ENCODE peak calls at places on chromosome 4, in six cellular contexts. D, V, Q, Y, O and K are unnamed samples.

GRCh38 chr4:99300934-99301333 is 10.1 kb upstream of the ADH1A start:
- DNase-seq in D (peak), V (peak), Q (peak), Y (peak), O (peak), K (no peak)

GRCh38 chr4:18935956-18936355 is 914.4 kb upstream of the LCORL start:
- DNase-seq in D (no peak), V (no peak), Q (no peak), Y (no peak), O (no peak), K (no peak)

GRCh38 chr4:6746721-6747689 is 31.0 kb downstream of the BLOC1S4 start:
- DNase-seq in D (no peak), V (no peak), Q (peak), Y (peak), O (peak), K (no peak)

GRCh38 chr4:101831816-101832215 is 41.3 kb downstream of the BANK1 start:
- DNase-seq in D (no peak), V (no peak), Q (no peak), Y (no peak), O (no peak), K (no peak)

GRCh38 chr4:17313194-17313593 is 198.7 kb downstream of the QDPR start:
- DNase-seq in D (no peak), V (no peak), Q (no peak), Y (no peak), O (peak), K (no peak)

GRCh38 chr4:112109455-112110425 is 35.5 kb upstream of the FAM241A start:
- DNase-seq in D (no peak), V (no peak), Q (no peak), Y (no peak), O (no peak), K (no peak)

GRCh38 chr4:26058537-26058936 is 144.5 kb downstream of the SMIM20 start:
- DNase-seq in D (no peak), V (no peak), Q (no peak), Y (no peak), O (no peak), K (no peak)

GRCh38 chr4:85741921-85742591 is 267.1 kb downstream of the ARHGAP24 start:
- DNase-seq in D (no peak), V (no peak), Q (peak), Y (peak), O (peak), K (peak)

GRCh38 chr4:77710125-77710524 is 104.5 kb downstream of the CXCL13 start:
- DNase-seq in D (no peak), V (no peak), Q (no peak), Y (no peak), O (no peak), K (no peak)

GRCh38 chr4:17814140-17814539 is 3.4 kb downstream of the NCAPG start:
- DNase-seq in D (no peak), V (no peak), Q (no peak), Y (no peak), O (no peak), K (no peak)

GRCh38 chr4:24174622-24175021 is 284.8 kb upstream of the PPARGC1A start:
- DNase-seq in D (no peak), V (peak), Q (no peak), Y (no peak), O (no peak), K (no peak)

GRCh38 chr4:100632163-100632562 is 114.3 kb upstream of the EMCN start:
- DNase-seq in D (no peak), V (no peak), Q (no peak), Y (no peak), O (peak), K (no peak)

GRCh38 chr4:27210874-27211428 is 350.3 kb downstream of the STIM2 start:
- DNase-seq in D (no peak), V (no peak), Q (no peak), Y (no peak), O (no peak), K (no peak)

GRCh38 chr4:20319785-20320184 is 68.1 kb downstream of the SLIT2 start:
- DNase-seq in D (no peak), V (no peak), Q (no peak), Y (no peak), O (no peak), K (no peak)

GRCh38 chr4:153725070-153725810 is 34.6 kb downstream of the RNF175 start:
- DNase-seq in D (no peak), V (no peak), Q (no peak), Y (no peak), O (no peak), K (no peak)

GRCh38 chr4:108166038-108166437 is 2.7 kb downstream of the LEF1 start:
- DNase-seq in D (no peak), V (no peak), Q (no peak), Y (no peak), O (no peak), K (no peak)

GRCh38 chr4:100690812-100691211 is 173.0 kb upstream of the EMCN start:
- DNase-seq in D (no peak), V (no peak), Q (no peak), Y (no peak), O (no peak), K (no peak)

GRCh38 chr4:48139688-48140087 is 5.6 kb upstream of the TXK start:
- DNase-seq in D (no peak), V (no peak), Q (no peak), Y (no peak), O (no peak), K (no peak)

GRCh38 chr4:54575919-54576318 is 81.8 kb upstream of the KIT start:
- DNase-seq in D (no peak), V (no peak), Q (no peak), Y (no peak), O (no peak), K (no peak)

GRCh38 chr4:168600796-168601583 is 104.1 kb downstream of the PALLD start:
- DNase-seq in D (no peak), V (no peak), Q (no peak), Y (no peak), O (no peak), K (no peak)

GRCh38 chr4:155405059-155405458 is 28.3 kb upstream of the MAP9 start:
- DNase-seq in D (no peak), V (no peak), Q (no peak), Y (no peak), O (no peak), K (no peak)

GRCh38 chr4:158513246-158513645 is 8.4 kb upstream of the RXFP1 start:
- DNase-seq in D (no peak), V (no peak), Q (no peak), Y (no peak), O (no peak), K (no peak)

GRCh38 chr4:87399148-87399547 is 8.2 kb upstream of the HSD17B11 start:
- DNase-seq in D (no peak), V (no peak), Q (no peak), Y (no peak), O (no peak), K (no peak)

GRCh38 chr4:17694552-17694951 is 80.1 kb downstream of the MED28 start:
- DNase-seq in D (no peak), V (no peak), Q (no peak), Y (no peak), O (no peak), K (no peak)

GRCh38 chr4:140222175-140222574 is 68.2 kb upstream of the MAML3 start:
- DNase-seq in D (no peak), V (no peak), Q (no peak), Y (no peak), O (no peak), K (no peak)

GRCh38 chr4:144350706-144351105 is 210.2 kb upstream of the GYPA start:
- DNase-seq in D (no peak), V (no peak), Q (no peak), Y (no peak), O (no peak), K (no peak)

GRCh38 chr4:88522702-88523324 is 763 bp downstream of the PYURF start:
- DNase-seq in D (peak), V (peak), Q (peak), Y (no peak), O (peak), K (no peak)

GRCh38 chr4:26912810-26913209 is 52.2 kb downstream of the STIM2 start:
- DNase-seq in D (no peak), V (no peak), Q (no peak), Y (no peak), O (no peak), K (no peak)

GRCh38 chr4:89492476-89493110 is 185.0 kb upstream of the GPRIN3 start:
- DNase-seq in D (no peak), V (no peak), Q (no peak), Y (no peak), O (no peak), K (no peak)

GRCh38 chr4:39657465-39657864 is 18.8 kb upstream of the SMIM14 start:
- DNase-seq in D (no peak), V (no peak), Q (no peak), Y (no peak), O (no peak), K (no peak)

GRCh38 chr4:69096810-69097209 is 536 bp downstream of the UGT2B7 start:
- DNase-seq in D (no peak), V (no peak), Q (no peak), Y (no peak), O (no peak), K (no peak)

GRCh38 chr4:69093681-69094080 is 2.6 kb upstream of the UGT2B7 start:
- DNase-seq in D (no peak), V (no peak), Q (no peak), Y (no peak), O (no peak), K (no peak)

GRCh38 chr4:69098470-69098869 is 2.2 kb downstream of the UGT2B7 start:
- DNase-seq in D (no peak), V (no peak), Q (no peak), Y (no peak), O (no peak), K (no peak)

GRCh38 chr4:69095301-69095731 is 958 bp upstream of the UGT2B7 start:
- DNase-seq in D (no peak), V (no peak), Q (no peak), Y (no peak), O (no peak), K (no peak)

DNA sequence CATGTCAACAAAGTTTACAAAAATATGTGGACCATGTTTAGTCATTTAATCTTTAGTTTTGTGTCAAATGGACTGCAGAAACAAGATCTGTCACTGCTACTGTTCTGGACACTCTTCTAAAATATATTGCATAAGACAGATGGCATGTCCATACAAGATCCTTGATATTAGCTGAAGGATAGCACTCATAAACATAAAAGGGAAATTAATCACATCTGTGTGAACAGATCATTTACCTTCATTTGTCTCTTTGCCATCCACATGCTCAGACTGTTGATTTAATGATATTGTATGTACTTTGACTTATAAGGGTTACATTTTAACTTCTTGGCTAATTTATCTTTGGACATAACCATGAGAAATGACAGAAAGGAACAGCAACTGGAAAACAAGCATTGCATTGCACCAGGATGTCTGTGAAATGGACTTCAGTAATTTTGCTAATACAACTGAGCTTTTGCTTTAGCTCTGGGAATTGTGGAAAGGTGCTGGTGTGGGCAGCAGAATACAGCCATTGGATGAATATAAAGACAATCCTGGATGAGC is at the start of gene UGT2B7:
- DNase-seq in D (no peak), V (no peak), Q (no peak), Y (no peak), O (no peak), K (no peak)
- H3K27ac ChIP-seq in D (no peak), V (no peak), Q (no peak), Y (no peak), O (no peak), K (no peak)

GRCh38 chr4:113674251-113674650 is 87.3 kb downstream of the CAMK2D start:
- DNase-seq in D (peak), V (no peak), Q (no peak), Y (no peak), O (no peak), K (no peak)
- H3K27ac ChIP-seq in D (no peak), V (no peak), Q (peak), Y (no peak), O (no peak), K (no peak)

GRCh38 chr4:189279188-189279587 is 661.5 kb upstream of the FRG1 start:
- DNase-seq in D (no peak), V (no peak), Q (no peak), Y (no peak), O (no peak), K (no peak)
- H3K27ac ChIP-seq in D (no peak), V (no peak), Q (no peak), Y (no peak), O (no peak), K (no peak)

GRCh38 chr4:94571720-94572119 is 120.0 kb downstream of the PDLIM5 start:
- DNase-seq in D (no peak), V (no peak), Q (no peak), Y (no peak), O (no peak), K (no peak)
- H3K27ac ChIP-seq in D (no peak), V (no peak), Q (no peak), Y (no peak), O (no peak), K (no peak)

GRCh38 chr4:41217373-41217772 is 3.0 kb upstream of the APBB2 start:
- DNase-seq in D (no peak), V (no peak), Q (no peak), Y (no peak), O (no peak), K (no peak)
- H3K27ac ChIP-seq in D (peak), V (no peak), Q (peak), Y (no peak), O (no peak), K (peak)

DNA sequence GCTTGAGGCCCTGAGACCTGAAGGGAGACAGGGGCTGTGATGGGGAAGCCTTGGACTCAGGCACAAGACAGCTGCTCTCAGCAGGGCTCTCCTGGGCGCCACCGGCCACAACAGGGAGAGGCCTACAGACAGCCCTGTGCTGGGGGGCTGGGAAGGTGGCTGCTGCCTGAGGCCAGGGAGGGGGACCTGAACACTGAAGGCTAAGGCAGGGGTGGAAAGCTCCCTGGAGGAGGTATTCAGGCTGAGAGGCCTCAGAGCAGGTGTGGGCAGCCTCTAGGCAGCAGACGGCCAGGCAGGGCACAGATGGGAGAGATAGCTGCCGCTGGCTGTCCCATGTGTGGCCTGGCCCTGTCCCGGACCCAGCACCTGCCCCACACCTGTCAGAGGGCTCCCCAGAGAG is 33.0 kb downstream of the TACC3 start:
- DNase-seq in D (no peak), V (no peak), Q (no peak), Y (no peak), O (no peak), K (no peak)
- H3K27ac ChIP-seq in D (no peak), V (peak), Q (no peak), Y (no peak), O (no peak), K (no peak)

GRCh38 chr4:149574973-149575372 is 240.7 kb downstream of the IQCM start:
- DNase-seq in D (no peak), V (no peak), Q (no peak), Y (no peak), O (peak), K (no peak)
- H3K27ac ChIP-seq in D (no peak), V (no peak), Q (no peak), Y (peak), O (no peak), K (no peak)